ENCODE peak calls at places on chromosomes 1 and 21, in ten cellular contexts. K, N, H, J, U, S, D, B, Y and C are unnamed samples.

GRCh38 chr1:168335500-168335899 is 54.8 kb downstream of the TBX19 start:
- DNase-seq in S (no peak), J (peak), D (no peak), K (no peak), Y (no peak), U (no peak), B (no peak), N (no peak), H (no peak), C (peak)

GRCh38 chr1:162335126-162335525 is 41.5 kb downstream of the SPATA46 start:
- DNase-seq in N (no peak), S (no peak), H (no peak), U (no peak), Y (peak), K (no peak), J (no peak), B (no peak), D (no peak), C (no peak)

GRCh38 chr1:111990026-111990877 is 784 bp upstream of the KCND3 start:
- DNase-seq in S (no peak), B (peak), Y (peak), J (no peak), N (no peak), H (peak), U (no peak), K (no peak), D (no peak), C (peak)

GRCh38 chr1:29875557-29876028 is 639.3 kb downstream of the PTPRU start:
- DNase-seq in U (no peak), B (no peak), Y (no peak), D (no peak), K (peak), N (no peak), H (no peak), J (no peak), S (no peak), C (no peak)

GRCh38 chr1:14980801-14981200 is 172.7 kb upstream of the TMEM51 start:
- DNase-seq in U (no peak), K (no peak), N (no peak), B (no peak), H (no peak), J (no peak), Y (peak), D (no peak), S (no peak), C (no peak)

GRCh38 chr1:163395767-163396166 is 74.0 kb downstream of the NUF2 start:
- DNase-seq in S (no peak), Y (peak), D (no peak), B (no peak), N (no peak), U (no peak), K (no peak), J (peak), H (no peak), C (no peak)

GRCh38 chr1:27161594-27161993 is 6.7 kb upstream of the SLC9A1 start:
- DNase-seq in B (no peak), J (peak), N (no peak), S (peak), D (no peak), U (no peak), K (no peak), H (no peak), Y (no peak), C (no peak)

GRCh38 chr1:3415260-3415952 is 39.1 kb upstream of the ARHGEF16 start:
- DNase-seq in S (no peak), B (no peak), K (no peak), N (no peak), U (no peak), D (no peak), H (no peak), Y (no peak), J (no peak), C (no peak)

GRCh38 chr1:169103443-169103842 is 3.0 kb upstream of the ATP1B1 start:
- DNase-seq in U (no peak), N (no peak), B (no peak), Y (no peak), D (no peak), H (no peak), K (no peak), S (no peak), J (peak), C (peak)

GRCh38 chr1:48025076-48025475 is 27.9 kb upstream of the TRABD2B start:
- DNase-seq in B (no peak), N (peak), K (no peak), H (no peak), D (no peak), S (no peak), J (no peak), U (no peak), Y (no peak), C (no peak)

GRCh38 chr1:201819346-201819745 is 9.6 kb upstream of the IPO9 start:
- DNase-seq in N (no peak), U (no peak), J (no peak), B (no peak), S (no peak), D (no peak), Y (peak), K (no peak), H (no peak), C (peak)

GRCh38 chr1:173414136-173414535 is 63.0 kb upstream of the PRDX6 start:
- DNase-seq in Y (no peak), J (no peak), S (no peak), B (no peak), N (no peak), K (no peak), D (no peak), U (no peak), H (no peak), C (no peak)

GRCh38 chr1:227944931-227945890 is 2.5 kb downstream of the WNT9A start:
- DNase-seq in J (no peak), B (no peak), N (peak), U (no peak), S (no peak), D (no peak), Y (no peak), H (no peak), K (peak), C (peak)

GRCh38 chr1:40508375-40509341 is at the start of gene EXO5:
- DNase-seq in Y (peak), K (peak), N (peak), H (peak), U (peak), S (peak), J (peak), D (peak), B (peak), C (peak)

GRCh38 chr21:35408401-35408800 is 359.3 kb upstream of the RUNX1 start:
- DNase-seq in D (no peak), S (no peak), B (no peak), U (no peak), N (no peak), K (no peak), J (no peak), H (no peak), Y (peak), C (no peak)

GRCh38 chr1:36492491-36492890 is 9.8 kb upstream of the CSF3R start:
- DNase-seq in S (no peak), N (no peak), Y (no peak), H (no peak), B (no peak), J (no peak), D (no peak), K (no peak), U (no peak), C (no peak)